ENCODE peak calls at places on chromosome X, in seven cellular contexts. W is CD4-positive, alpha-beta T cell; K is cardiac muscle cell; X is AG04450; E is stomach; R is fibroblast of lung; N is OCI-LY7. Q is an unnamed sample.
A peak's percentile ranks its signal among the peaks of the same experiment; 100 is the strongest.

GRCh38 chrX:120664081-120664480 is 34.2 kb upstream of the C1GALT1C1 start:
- DNase-seq in W (no peak), K (peak; percentile 37), X (no peak), E (no peak), R (peak; percentile 40), N (peak; percentile 49), Q (no peak)

GRCh38 chrX:2317527-2318055 is 183.2 kb downstream of the DHRSX start:
- DNase-seq in W (no peak), K (no peak), X (no peak), E (no peak), R (no peak), N (no peak), Q (no peak)

GRCh38 chrX:107565916-107566602 is 62.3 kb upstream of the PRPS1 start:
- DNase-seq in W (no peak), K (peak; percentile 53), X (no peak), E (peak; percentile 51), R (no peak), N (no peak), Q (peak; percentile 11)

GRCh38 chrX:43108828-43109227 is 330.9 kb upstream of the PPP1R2C start:
- DNase-seq in W (no peak), K (no peak), X (no peak), E (no peak), R (no peak), N (no peak), Q (no peak)

GRCh38 chrX:133559909-133560308 is 144.6 kb upstream of the GPC4 start:
- DNase-seq in W (no peak), K (no peak), X (no peak), E (no peak), R (no peak), N (no peak), Q (no peak)

GRCh38 chrX:149198980-149199732 is 305.9 kb downstream of the IDS start:
- DNase-seq in W (no peak), K (no peak), X (no peak), E (no peak), R (no peak), N (no peak), Q (no peak)

GRCh38 chrX:77977518-77977917 is 8.1 kb upstream of the PGAM4 start:
- DNase-seq in W (no peak), K (no peak), X (no peak), E (no peak), R (no peak), N (no peak), Q (no peak)

GRCh38 chrX:47311857-47312774 is 58.3 kb upstream of the ZNF157 start:
- DNase-seq in W (peak; percentile 20), K (peak; percentile 80), X (peak; percentile 29), E (peak; percentile 55), R (peak; percentile 72), N (peak; percentile 48), Q (peak; percentile 70)

GRCh38 chrX:154417157-154417556 is 5.8 kb downstream of the TAFAZZIN start:
- DNase-seq in W (no peak), K (no peak), X (no peak), E (no peak), R (no peak), N (no peak), Q (no peak)

GRCh38 chrX:19303216-19303880 is 40.4 kb upstream of the PDHA1 start:
- DNase-seq in W (no peak), K (peak; percentile 63), X (no peak), E (no peak), R (peak; percentile 71), N (no peak), Q (peak; percentile 41)

GRCh38 chrX:129634541-129634940 is 20.2 kb downstream of the APLN start:
- DNase-seq in W (no peak), K (no peak), X (no peak), E (no peak), R (no peak), N (no peak), Q (no peak)

GRCh38 chrX:19443886-19444530 is 71.3 kb downstream of the MAP3K15 start:
- DNase-seq in W (no peak), K (no peak), X (no peak), E (no peak), R (no peak), N (no peak), Q (no peak)

GRCh38 chrX:55451990-55452824 is at the start of gene MAGEH1:
- DNase-seq in W (peak; percentile 68), K (peak; percentile 86), X (peak; percentile 53), E (peak; percentile 81), R (peak; percentile 82), N (peak; percentile 86), Q (no peak)

GRCh38 chrX:1224954-1225353 is 12.5 kb upstream of the CRLF2 start:
- DNase-seq in W (no peak), K (no peak), X (no peak), E (no peak), R (no peak), N (no peak), Q (no peak)

GRCh38 chrX:129108936-129109335 is 414.4 kb downstream of the SMARCA1 start:
- DNase-seq in W (no peak), K (no peak), X (no peak), E (no peak), R (no peak), N (no peak), Q (no peak)

GRCh38 chrX:11212741-11213140 is 80.5 kb upstream of the AMELX start:
- DNase-seq in W (no peak), K (no peak), X (no peak), E (no peak), R (no peak), N (no peak), Q (no peak)

GRCh38 chrX:136879001-136879667 is 1.4 kb downstream of the RBMX start:
- DNase-seq in W (no peak), K (peak; percentile 27), X (no peak), E (no peak), R (peak; percentile 18), N (peak; percentile 24), Q (no peak)

GRCh38 chrX:53288173-53288572 is 6.8 kb upstream of the IQSEC2 start:
- DNase-seq in W (peak; percentile 13), K (peak; percentile 51), X (no peak), E (no peak), R (peak; percentile 11), N (no peak), Q (no peak)

GRCh38 chrX:52923781-52924241 is 26.7 kb downstream of the FAM156B start:
- DNase-seq in W (no peak), K (peak; percentile 57), X (no peak), E (peak; percentile 44), R (peak; percentile 56), N (peak; percentile 70), Q (no peak)

GRCh38 chrX:54007682-54008081 is 36.6 kb downstream of the PHF8 start:
- DNase-seq in W (no peak), K (no peak), X (no peak), E (no peak), R (no peak), N (no peak), Q (no peak)

GRCh38 chrX:7515681-7516413 is 327.1 kb upstream of the VCX start:
- DNase-seq in W (no peak), K (no peak), X (no peak), E (no peak), R (no peak), N (no peak), Q (no peak)

GRCh38 chrX:45850197-45850774 is 649.6 kb upstream of the DIPK2B start:
- DNase-seq in W (peak; percentile 17), K (no peak), X (no peak), E (no peak), R (peak; percentile 13), N (no peak), Q (peak; percentile 31)

GRCh38 chrX:39595977-39596376 is 501.8 kb downstream of the BCOR start:
- DNase-seq in W (no peak), K (no peak), X (no peak), E (no peak), R (no peak), N (no peak), Q (no peak)

GRCh38 chrX:57918750-57919436 is 8.6 kb upstream of the ZXDA start:
- DNase-seq in W (no peak), K (peak; percentile 53), X (no peak), E (peak; percentile 32), R (peak; percentile 35), N (peak; percentile 36), Q (peak; percentile 60)

GRCh38 chrX:112218388-112218787 is 135.8 kb upstream of the TRPC5 start:
- DNase-seq in W (no peak), K (no peak), X (no peak), E (no peak), R (no peak), N (no peak), Q (no peak)

GRCh38 chrX:15468036-15468435 is 25.1 kb downstream of the PIR start:
- DNase-seq in W (no peak), K (peak; percentile 64), X (peak; percentile 20), E (no peak), R (peak; percentile 72), N (peak; percentile 45), Q (no peak)

GRCh38 chrX:13498220-13498619 is 71.2 kb upstream of the EGFL6 start:
- DNase-seq in W (no peak), K (no peak), X (no peak), E (no peak), R (no peak), N (no peak), Q (no peak)

DNA sequence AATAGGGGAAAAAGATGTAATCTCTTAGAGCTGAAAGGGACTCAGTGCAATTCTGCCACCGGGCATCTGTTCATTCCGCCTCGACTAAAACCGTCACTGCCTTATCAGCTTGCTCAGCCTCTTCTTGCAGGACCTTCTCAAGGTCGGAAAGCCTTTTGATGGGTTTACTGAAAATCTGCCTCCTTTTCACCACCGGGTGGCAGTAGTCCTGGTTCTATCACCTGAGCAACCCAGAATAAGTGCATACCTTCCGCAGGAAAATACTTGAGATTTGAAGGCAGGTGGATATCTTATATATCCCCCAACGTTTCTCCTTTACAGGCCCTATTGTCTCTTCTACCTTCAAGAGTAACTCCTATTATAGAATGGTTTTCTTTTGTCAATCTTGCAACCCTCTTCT is 103.4 kb upstream of the PAK3 start:
- DNase-seq in W (no peak), K (peak; percentile 27), X (no peak), E (peak; percentile 31), R (peak; percentile 5), N (peak; percentile 9), Q (peak; percentile 28)
- TF ChIP-seq CTCF in W (peak; percentile 21), K (peak; percentile 44), X (peak; percentile 46), E (no peak), R (peak; percentile 31), N (peak; percentile 67), Q (peak; percentile 22)

GRCh38 chrX:110002300-110003166 is at the start of gene TMEM164:
- DNase-seq in W (peak; percentile 77), K (peak; percentile 91), X (peak; percentile 37), E (peak; percentile 82), R (peak; percentile 76), N (peak; percentile 72), Q (peak; percentile 85)
- TF ChIP-seq CTCF in W (no peak), K (no peak), X (no peak), E (no peak), R (no peak), N (no peak), Q (no peak)

DNA sequence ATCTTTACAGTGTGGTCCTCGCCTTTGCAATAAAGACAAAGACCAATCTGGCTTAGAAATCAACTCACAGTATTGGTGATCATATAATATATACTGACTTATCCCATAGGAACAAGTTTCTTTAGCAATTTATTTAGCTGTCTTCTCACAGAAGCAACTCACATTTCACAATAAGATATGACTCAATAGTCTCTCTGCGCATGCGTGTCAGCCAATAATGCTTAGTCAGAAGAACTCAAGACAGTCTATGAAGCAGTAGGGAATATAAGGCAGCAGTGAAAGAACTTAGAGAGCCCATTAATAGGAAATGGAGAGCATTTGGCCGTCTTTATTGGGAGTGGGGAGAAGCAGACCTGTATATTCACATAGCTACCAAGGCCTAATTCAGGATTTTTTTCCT is 216.7 kb downstream of the IL13RA2 start:
- DNase-seq in W (no peak), K (peak; percentile 89), X (no peak), E (no peak), R (peak; percentile 48), N (no peak), Q (peak; percentile 48)
- TF ChIP-seq CTCF in W (no peak), K (no peak), X (no peak), E (no peak), R (no peak), N (no peak), Q (no peak)

GRCh38 chrX:102154218-102154860 is 1.4 kb downstream of the BEX5 start:
- DNase-seq in W (no peak), K (no peak), X (no peak), E (no peak), R (no peak), N (no peak), Q (peak; percentile 44)
- TF ChIP-seq CTCF in W (peak; percentile 25), K (no peak), X (no peak), E (no peak), R (no peak), N (peak; percentile 43), Q (no peak)